ENCODE peak calls at places on chromosomes 4 and X, in ten cellular contexts. H is stimulated activated CD4-positive, alpha-beta T cell treated with anti-CD3 and anti-CD28 coated beads, Interleukin-1b, Interleukin-23, amount 100 ng/mL, for 48 hours; D is cerebellar cortex; Z is NCI-H2081; B is HuH-7; U is endodermal cell; X is cardiac fibroblast; T is IMR-90; P is RWPE1; W is kidney tubule cell. F is an unnamed sample.

GRCh38 chr4:115834441-115834840 is 721.0 kb upstream of the NDST4 start:
- DNase-seq in H (no peak), X (no peak), B (no peak), U (no peak), D (no peak), T (no peak), Z (no peak), P (no peak), W (no peak), F (no peak)

GRCh38 chrX:136572030-136572429 is 40.0 kb downstream of the VGLL1 start:
- DNase-seq in B (no peak), T (no peak), D (no peak), Z (no peak), X (peak; percentile 4), W (no peak), H (no peak), U (no peak), P (no peak), F (no peak)

GRCh38 chrX:47497274-47497673 is 14.3 kb upstream of the ZNF41 start:
- DNase-seq in Z (peak; percentile 36), U (no peak), W (peak; percentile 11), B (no peak), D (peak; percentile 16), T (peak; percentile 38), H (no peak), P (peak; percentile 27), X (peak; percentile 67), F (no peak)

GRCh38 chr4:107017681-107018321 is 18.3 kb downstream of the DKK2 start:
- DNase-seq in T (no peak), U (no peak), X (no peak), Z (no peak), D (no peak), H (no peak), W (no peak), P (no peak), B (no peak), F (no peak)

GRCh38 chrX:40099046-40099968 is 1.5 kb upstream of the BCOR start:
- DNase-seq in T (no peak), P (no peak), X (peak; percentile 23), H (peak; percentile 46), U (peak; percentile 87), W (peak; percentile 50), B (peak; percentile 38), Z (peak; percentile 60), D (no peak), F (no peak)

GRCh38 chr4:173319696-173320095 is 14.5 kb downstream of the HMGB2 start:
- DNase-seq in Z (no peak), D (no peak), H (no peak), B (no peak), U (no peak), P (no peak), T (peak; percentile 45), W (no peak), X (peak; percentile 66), F (no peak)

GRCh38 chr4:114688063-114688462 is 89.5 kb downstream of the UGT8 start:
- DNase-seq in W (no peak), X (no peak), H (no peak), Z (peak; percentile 15), T (no peak), P (no peak), B (no peak), U (no peak), D (peak; percentile 18), F (no peak)

GRCh38 chr4:24471623-24472510 is 112.5 kb downstream of the DHX15 start:
- DNase-seq in X (peak; percentile 13), H (no peak), U (peak; percentile 87), T (no peak), P (peak; percentile 15), Z (peak; percentile 39), B (peak; percentile 56), D (peak; percentile 13), W (no peak), F (no peak)

GRCh38 chrX:113962338-113962737 is 621.5 kb upstream of the HTR2C start:
- DNase-seq in W (no peak), Z (no peak), T (no peak), B (no peak), U (no peak), X (no peak), H (no peak), P (no peak), D (no peak), F (no peak)

GRCh38 chr4:173990879-173991231 is 292.6 kb downstream of the FBXO8 start:
- DNase-seq in H (no peak), W (no peak), U (peak; percentile 70), D (no peak), B (no peak), T (no peak), Z (no peak), X (peak; percentile 38), P (no peak), F (no peak)

GRCh38 chrX:138765061-138765460 is 53.5 kb upstream of the FGF13 start:
- DNase-seq in W (peak; percentile 80), B (no peak), T (no peak), D (no peak), Z (no peak), X (no peak), P (peak; percentile 3), U (no peak), H (no peak), F (peak; percentile 55)

GRCh38 chrX:41542151-41542935 is 95.2 kb downstream of the NYX start:
- DNase-seq in H (no peak), X (peak; percentile 42), Z (no peak), P (no peak), B (no peak), D (no peak), T (peak; percentile 20), U (peak; percentile 53), W (no peak), F (no peak)

GRCh38 chrX:19670854-19671620 is 155.7 kb upstream of the MAP3K15 start:
- DNase-seq in W (peak; percentile 86), T (peak; percentile 79), P (peak; percentile 48), B (peak; percentile 13), D (no peak), X (peak; percentile 80), Z (no peak), U (peak; percentile 53), H (no peak), F (peak; percentile 86)

GRCh38 chr4:183412836-183413561 is 31.4 kb upstream of the CDKN2AIP start:
- DNase-seq in X (no peak), D (no peak), P (no peak), U (no peak), T (no peak), W (no peak), B (no peak), H (no peak), Z (no peak), F (no peak)

GRCh38 chr4:24611575-24611974 is 27.2 kb upstream of the DHX15 start:
- DNase-seq in X (no peak), W (no peak), U (no peak), T (no peak), D (no peak), P (no peak), Z (no peak), B (no peak), H (no peak), F (no peak)

GRCh38 chr4:128521634-128522253 is 234.1 kb upstream of the PGRMC2 start:
- DNase-seq in D (no peak), H (no peak), P (no peak), X (peak; percentile 69), U (no peak), W (peak; percentile 79), Z (no peak), B (no peak), T (peak; percentile 59), F (no peak)

GRCh38 chr4:19982556-19982955 is 269.1 kb upstream of the SLIT2 start:
- DNase-seq in X (peak; percentile 77), U (no peak), H (no peak), Z (no peak), P (peak; percentile 5), B (no peak), T (peak; percentile 89), W (no peak), D (no peak), F (no peak)

GRCh38 chr4:181550381-181550780 is 692.8 kb upstream of the TENM3 start:
- DNase-seq in T (no peak), W (no peak), U (no peak), Z (no peak), X (peak; percentile 11), P (no peak), B (no peak), D (no peak), H (no peak), F (peak; percentile 34)

GRCh38 chr4:47561331-47561730 is 76.3 kb downstream of the ATP10D start:
- DNase-seq in U (no peak), B (peak; percentile 37), P (no peak), W (peak; percentile 9), H (no peak), X (no peak), T (no peak), D (no peak), Z (no peak), F (no peak)

GRCh38 chrX:47637546-47638195 is 7.9 kb upstream of the CFP start:
- DNase-seq in U (peak; percentile 92), B (no peak), Z (no peak), W (no peak), H (peak; percentile 44), P (no peak), D (peak; percentile 73), T (no peak), X (no peak), F (no peak)

GRCh38 chr4:37661643-37662221 is 24.4 kb downstream of the RELL1 start:
- DNase-seq in D (no peak), X (peak; percentile 57), T (peak; percentile 61), B (no peak), P (peak; percentile 56), W (peak; percentile 47), H (no peak), U (no peak), Z (no peak), F (no peak)

F was measured in mammary epithelial cell.